ENCODE peak calls at places on chromosomes 13 and 19, in six cellular contexts. J is IMR-90, V is H9, N is mesenchymal stem cell, S is trophoblast cell, O is mesendoderm. L is an unnamed sample.

GRCh38 chr13:30241537-30241936 is 65.8 kb downstream of the KATNAL1 start:
- DNase-seq in J (no peak), O (no peak), S (no peak), V (no peak), N (no peak), L (no peak)

GRCh38 chr13:76845865-76846264 is 40.3 kb downstream of the KCTD12 start:
- DNase-seq in V (no peak), N (no peak), J (no peak), O (no peak), S (no peak), L (no peak)

GRCh38 chr13:106384516-106384915 is 150.9 kb downstream of the EFNB2 start:
- DNase-seq in S (no peak), N (no peak), O (no peak), J (no peak), V (no peak), L (no peak)

GRCh38 chr13:114275309-114275708 is 6.1 kb upstream of the UPF3A start:
- DNase-seq in S (no peak), V (no peak), N (no peak), O (no peak), J (no peak), L (no peak)

GRCh38 chr19:2207991-2208860 is 27.9 kb downstream of the PLEKHJ1 start:
- DNase-seq in S (no peak), J (peak), O (peak), N (peak), V (peak), L (peak)

GRCh38 chr19:54231077-54231931 is 8.5 kb upstream of the LILRB3 start:
- DNase-seq in O (peak), J (peak), V (peak), S (peak), N (peak), L (peak)

GRCh38 chr19:19444694-19445155 is 39.2 kb downstream of the GATAD2A start:
- DNase-seq in V (no peak), O (peak), N (peak), J (peak), S (peak), L (no peak)

GRCh38 chr19:2867025-2867991 is at the start of gene ZNF556:
- DNase-seq in N (no peak), S (no peak), V (no peak), J (no peak), O (no peak), L (no peak)

GRCh38 chr13:33799950-33800592 is 17.9 kb upstream of the RFC3 start:
- DNase-seq in J (peak), V (no peak), O (peak), N (peak), S (no peak), L (no peak)

GRCh38 chr19:44903602-44904425 is 1.8 kb upstream of the APOE start:
- DNase-seq in J (peak), N (peak), S (peak), O (peak), V (peak), L (peak)

GRCh38 chr19:56133858-56134654 is 7.0 kb upstream of the ZNF444 start:
- DNase-seq in N (no peak), J (peak), V (no peak), O (peak), S (no peak), L (no peak)

GRCh38 chr19:49921871-49922755 is 6.9 kb upstream of the ATF5 start:
- DNase-seq in O (no peak), J (peak), S (no peak), N (peak), V (no peak), L (no peak)

GRCh38 chr19:32824136-32824835 is 45.3 kb downstream of the SLC7A9 start:
- DNase-seq in V (no peak), O (peak), S (no peak), N (no peak), J (no peak), L (no peak)
- H2AK5ac ChIP-seq in V (no peak), O (no peak), S (no peak), N (no peak), J (no peak), L (peak)

DNA sequence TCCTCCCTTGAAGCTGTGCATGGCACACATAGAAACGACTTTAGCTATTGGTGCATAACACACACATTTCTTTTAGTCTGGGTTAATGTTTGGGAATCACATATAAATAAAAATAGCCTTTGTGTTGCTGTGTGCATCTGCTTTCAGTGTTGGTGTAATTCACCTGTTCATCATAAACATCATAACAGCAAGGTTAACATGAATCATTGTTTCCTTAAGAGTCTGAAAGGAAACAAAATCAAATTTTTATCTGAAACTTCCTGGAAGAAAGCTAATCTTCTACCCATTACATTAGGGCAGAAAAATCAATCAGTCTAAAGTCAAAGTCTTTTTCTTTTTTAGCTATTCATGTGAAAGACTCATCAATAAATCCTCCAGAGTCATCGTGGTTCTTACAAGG is 35.0 kb upstream of the TNFSF11 start:
- DNase-seq in N (no peak), S (no peak), V (no peak), O (no peak), J (no peak), L (no peak)
- H2AK5ac ChIP-seq in N (no peak), S (no peak), V (no peak), O (no peak), J (no peak), L (no peak)

DNA sequence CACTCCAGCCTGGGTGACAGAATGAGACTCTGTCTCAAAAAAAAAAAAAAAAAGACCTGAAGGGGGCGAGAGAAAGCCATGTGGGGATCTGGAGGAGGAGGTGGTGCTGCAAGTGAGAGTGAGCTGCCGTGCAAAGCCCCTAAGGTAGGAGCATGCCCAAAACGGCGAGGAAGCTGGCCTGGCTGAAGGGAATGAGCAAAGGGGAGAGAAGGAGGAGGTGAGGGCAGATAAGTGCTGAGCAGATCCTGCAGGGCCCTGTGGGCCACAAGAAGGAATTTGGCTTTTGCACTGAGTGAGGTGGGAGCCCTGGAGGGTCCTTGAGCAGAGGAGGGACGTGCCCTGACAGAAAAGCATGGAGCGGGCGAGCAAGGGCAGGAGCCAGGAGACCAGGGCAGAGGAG is 19.4 kb upstream of the ADGRE5 start:
- DNase-seq in O (peak), S (no peak), V (peak), J (no peak), N (no peak), L (no peak)
- H2AK5ac ChIP-seq in O (peak), S (no peak), V (no peak), J (no peak), N (no peak), L (peak)

DNA sequence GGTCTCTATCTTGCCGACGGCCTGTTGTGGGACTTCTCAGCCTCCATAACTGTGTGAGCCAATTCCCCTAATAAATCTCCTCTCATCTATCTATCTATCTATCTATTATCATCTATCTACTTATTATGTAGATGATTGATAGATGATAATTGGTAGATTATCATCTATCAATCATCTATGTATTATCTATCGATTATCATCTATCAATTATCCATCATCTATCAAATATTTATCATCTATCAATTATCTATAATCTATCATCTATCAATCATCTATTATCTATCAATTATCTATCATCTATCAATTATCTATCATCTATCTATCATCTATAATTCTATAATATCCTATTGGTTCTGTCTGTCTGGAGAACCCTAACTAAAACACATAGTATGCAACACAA is 33.5 kb downstream of the CYSLTR2 start:
- DNase-seq in V (no peak), S (no peak), J (no peak), N (no peak), O (no peak), L (no peak)
- H2AK5ac ChIP-seq in V (no peak), S (no peak), J (no peak), N (no peak), O (no peak), L (no peak)

GRCh38 chr19:4817467-4818277 is 13.8 kb downstream of the TICAM1 start:
- DNase-seq in J (no peak), N (no peak), O (no peak), V (no peak), S (no peak), L (no peak)

GRCh38 chr19:4814625-4815425 is 16.7 kb downstream of the TICAM1 start:
- DNase-seq in O (no peak), N (peak), V (no peak), J (peak), S (no peak), L (no peak)

GRCh38 chr19:4815426-4816387 is 15.8 kb downstream of the TICAM1 start:
- DNase-seq in V (peak), J (peak), N (peak), O (peak), S (peak), L (peak)

GRCh38 chr19:4821265-4821664 is 10.2 kb downstream of the TICAM1 start:
- DNase-seq in J (no peak), N (no peak), O (no peak), S (no peak), V (no peak), L (no peak)

GRCh38 chr19:4816388-4817165 is 14.9 kb downstream of the TICAM1 start:
- DNase-seq in S (no peak), N (no peak), V (no peak), J (no peak), O (no peak), L (no peak)
- H2AK5ac ChIP-seq in S (peak), N (no peak), V (no peak), J (peak), O (no peak), L (peak)

L was measured in neuronal stem cell.